ENCODE peak calls at places on chromosomes 4 and X, in six cellular contexts. One of them, this sample, is unnamed.

GRCh38 chr4:164536829-164537228 is 217.1 kb upstream of the SMIM31 start:
- DNase-seq in gastrocnemius medialis: no peak
- DNase-seq in cardiac muscle cell: no peak
- DNase-seq in ovary: no peak
- DNase-seq in left ventricle myocardium inferior: no peak
- DNase-seq in PC-3: peak
- DNase-seq in this sample: no peak

GRCh38 chr4:125736057-125736456 is 421.3 kb downstream of the FAT4 start:
- DNase-seq in left ventricle myocardium inferior: no peak
- DNase-seq in ovary: no peak
- DNase-seq in PC-3: peak
- DNase-seq in cardiac muscle cell: peak
- DNase-seq in gastrocnemius medialis: no peak
- DNase-seq in this sample: no peak

GRCh38 chrX:9597361-9598035 is 132.6 kb downstream of the TBL1X start:
- DNase-seq in left ventricle myocardium inferior: no peak
- DNase-seq in PC-3: no peak
- DNase-seq in ovary: no peak
- DNase-seq in cardiac muscle cell: no peak
- DNase-seq in gastrocnemius medialis: peak
- DNase-seq in this sample: no peak

GRCh38 chr4:94892051-94892450 is 134.3 kb downstream of the BMPR1B start:
- DNase-seq in left ventricle myocardium inferior: no peak
- DNase-seq in cardiac muscle cell: no peak
- DNase-seq in ovary: no peak
- DNase-seq in PC-3: peak
- DNase-seq in gastrocnemius medialis: no peak
- DNase-seq in this sample: no peak

GRCh38 chr4:23930750-23931488 is 41.1 kb upstream of the PPARGC1A start:
- DNase-seq in cardiac muscle cell: peak
- DNase-seq in PC-3: no peak
- DNase-seq in ovary: no peak
- DNase-seq in left ventricle myocardium inferior: peak
- DNase-seq in gastrocnemius medialis: peak
- DNase-seq in this sample: peak

GRCh38 chr4:187619319-187619718 is 376.3 kb upstream of the ZFP42 start:
- DNase-seq in gastrocnemius medialis: no peak
- DNase-seq in left ventricle myocardium inferior: no peak
- DNase-seq in ovary: no peak
- DNase-seq in PC-3: no peak
- DNase-seq in cardiac muscle cell: no peak
- DNase-seq in this sample: no peak

GRCh38 chr4:36054750-36055467 is 189.4 kb downstream of the ARAP2 start:
- DNase-seq in left ventricle myocardium inferior: no peak
- DNase-seq in cardiac muscle cell: no peak
- DNase-seq in ovary: no peak
- DNase-seq in PC-3: peak
- DNase-seq in gastrocnemius medialis: no peak
- DNase-seq in this sample: no peak

GRCh38 chrX:44889824-44890223 is 16.8 kb downstream of the KDM6A start:
- DNase-seq in ovary: no peak
- DNase-seq in cardiac muscle cell: no peak
- DNase-seq in gastrocnemius medialis: no peak
- DNase-seq in left ventricle myocardium inferior: no peak
- DNase-seq in PC-3: no peak
- DNase-seq in this sample: no peak

GRCh38 chr4:152594981-152595916 is 59.4 kb upstream of the FBXW7 start:
- DNase-seq in cardiac muscle cell: no peak
- DNase-seq in gastrocnemius medialis: no peak
- DNase-seq in left ventricle myocardium inferior: no peak
- DNase-seq in ovary: no peak
- DNase-seq in PC-3: peak
- DNase-seq in this sample: peak

GRCh38 chr4:6770581-6771228 is 11.8 kb upstream of the KIAA0232 start:
- DNase-seq in ovary: no peak
- DNase-seq in gastrocnemius medialis: no peak
- DNase-seq in left ventricle myocardium inferior: no peak
- DNase-seq in cardiac muscle cell: no peak
- DNase-seq in PC-3: no peak
- DNase-seq in this sample: no peak

GRCh38 chrX:153395613-153396319 is 5.4 kb downstream of the PNMA6E start:
- DNase-seq in PC-3: no peak
- DNase-seq in gastrocnemius medialis: no peak
- DNase-seq in left ventricle myocardium inferior: no peak
- DNase-seq in cardiac muscle cell: no peak
- DNase-seq in ovary: peak
- DNase-seq in this sample: no peak

DNA sequence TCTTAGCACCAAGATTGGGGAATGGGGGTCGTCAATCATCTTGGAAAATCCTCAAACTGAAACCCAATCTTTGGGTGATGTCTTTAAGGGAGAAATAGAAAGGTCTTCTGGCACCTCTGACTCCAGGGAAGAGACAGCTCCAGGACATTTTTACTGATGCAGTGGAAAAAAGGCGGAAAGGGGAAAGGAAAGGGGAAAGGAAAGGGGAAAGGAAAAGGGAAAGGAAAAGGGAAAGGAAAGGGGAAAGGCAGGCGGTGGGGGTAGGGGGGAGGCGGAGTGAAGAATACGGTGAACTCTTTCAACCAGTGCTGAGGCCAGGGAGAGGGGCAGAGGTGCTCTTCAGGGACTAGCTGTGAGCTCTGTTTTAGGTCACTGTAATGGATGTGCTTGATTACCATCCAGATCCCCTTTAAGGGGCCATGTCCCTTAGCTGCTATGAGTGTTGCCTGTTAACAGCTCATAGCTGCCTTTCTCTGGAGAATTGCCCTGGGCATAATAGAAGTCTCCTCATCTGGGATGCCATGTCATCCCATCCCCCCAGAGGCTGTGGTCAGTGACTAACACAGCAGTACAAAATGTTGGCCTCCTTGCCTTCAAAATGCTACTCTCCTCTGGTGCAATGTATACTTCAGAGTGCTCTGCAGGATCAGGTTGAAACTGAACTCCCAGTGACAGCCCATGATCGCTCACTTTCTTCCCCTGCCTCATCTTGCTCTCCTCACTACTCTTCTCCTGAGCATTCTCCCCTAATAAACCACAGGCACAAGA is 92.4 kb upstream of the AP1S2 start:
- DNase-seq in gastrocnemius medialis: no peak
- DNase-seq in ovary: no peak
- DNase-seq in cardiac muscle cell: peak
- DNase-seq in PC-3: peak
- DNase-seq in left ventricle myocardium inferior: no peak
- DNase-seq in this sample: no peak
- H3K4me3 ChIP-seq in gastrocnemius medialis: no peak
- H3K4me3 ChIP-seq in ovary: no peak
- H3K4me3 ChIP-seq in cardiac muscle cell: no peak
- H3K4me3 ChIP-seq in PC-3: no peak
- H3K4me3 ChIP-seq in left ventricle myocardium inferior: no peak
- H3K4me3 ChIP-seq in this sample: no peak

GRCh38 chr4:726816-727215 is 21.2 kb downstream of the PCGF3 start:
- DNase-seq in PC-3: no peak
- DNase-seq in ovary: no peak
- DNase-seq in left ventricle myocardium inferior: no peak
- DNase-seq in cardiac muscle cell: no peak
- DNase-seq in gastrocnemius medialis: no peak
- DNase-seq in this sample: no peak
- H3K27ac ChIP-seq in PC-3: no peak
- H3K27ac ChIP-seq in ovary: peak
- H3K27ac ChIP-seq in left ventricle myocardium inferior: peak
- H3K27ac ChIP-seq in cardiac muscle cell: peak
- H3K27ac ChIP-seq in gastrocnemius medialis: no peak
- H3K27ac ChIP-seq in this sample: no peak

GRCh38 chrX:107450823-107451509 is 1.5 kb downstream of the FRMPD3 start:
- DNase-seq in cardiac muscle cell: no peak
- DNase-seq in gastrocnemius medialis: no peak
- DNase-seq in PC-3: no peak
- DNase-seq in ovary: peak
- DNase-seq in left ventricle myocardium inferior: no peak
- DNase-seq in this sample: peak

GRCh38 chrX:107449490-107450175 is at the start of gene FRMPD3:
- DNase-seq in gastrocnemius medialis: no peak
- DNase-seq in cardiac muscle cell: no peak
- DNase-seq in left ventricle myocardium inferior: no peak
- DNase-seq in PC-3: no peak
- DNase-seq in ovary: no peak
- DNase-seq in this sample: peak

GRCh38 chrX:107451754-107452153 is 2.3 kb downstream of the FRMPD3 start:
- DNase-seq in ovary: no peak
- DNase-seq in PC-3: no peak
- DNase-seq in left ventricle myocardium inferior: no peak
- DNase-seq in cardiac muscle cell: no peak
- DNase-seq in gastrocnemius medialis: no peak
- DNase-seq in this sample: peak

GRCh38 chrX:107447642-107448041 is 1.8 kb upstream of the FRMPD3 start:
- DNase-seq in left ventricle myocardium inferior: no peak
- DNase-seq in cardiac muscle cell: no peak
- DNase-seq in PC-3: no peak
- DNase-seq in gastrocnemius medialis: no peak
- DNase-seq in ovary: no peak
- DNase-seq in this sample: no peak

GRCh38 chrX:107448625-107449468 is 605 bp upstream of the FRMPD3 start:
- DNase-seq in gastrocnemius medialis: no peak
- DNase-seq in cardiac muscle cell: no peak
- DNase-seq in ovary: peak
- DNase-seq in PC-3: peak
- DNase-seq in left ventricle myocardium inferior: no peak
- DNase-seq in this sample: peak
- H3K4me3 ChIP-seq in gastrocnemius medialis: no peak
- H3K4me3 ChIP-seq in cardiac muscle cell: peak
- H3K4me3 ChIP-seq in ovary: peak
- H3K4me3 ChIP-seq in PC-3: peak
- H3K4me3 ChIP-seq in left ventricle myocardium inferior: peak
- H3K4me3 ChIP-seq in this sample: no peak

DNA sequence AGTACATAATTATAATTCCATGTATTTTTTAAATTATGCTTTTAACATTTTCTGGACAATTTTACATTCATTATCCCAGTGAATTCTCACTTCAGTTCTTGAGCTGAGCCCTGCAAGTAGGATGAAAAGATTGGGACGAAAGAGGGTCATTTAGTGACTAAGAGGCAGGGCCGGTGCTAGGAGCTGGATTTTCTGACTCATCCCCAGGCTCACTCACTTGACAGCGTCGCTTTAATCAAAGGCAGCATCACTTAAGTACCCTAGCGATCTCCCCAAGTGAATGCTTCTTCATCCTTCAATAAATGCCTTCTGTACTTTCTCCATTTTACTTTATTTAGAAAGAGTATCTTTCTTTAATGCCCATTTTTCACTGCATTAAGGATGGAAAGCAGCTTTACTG is 263.6 kb downstream of the HS3ST1 start:
- DNase-seq in gastrocnemius medialis: no peak
- DNase-seq in ovary: no peak
- DNase-seq in PC-3: peak
- DNase-seq in left ventricle myocardium inferior: no peak
- DNase-seq in cardiac muscle cell: peak
- DNase-seq in this sample: no peak
- H3K27ac ChIP-seq in gastrocnemius medialis: no peak
- H3K27ac ChIP-seq in ovary: no peak
- H3K27ac ChIP-seq in PC-3: no peak
- H3K27ac ChIP-seq in left ventricle myocardium inferior: no peak
- H3K27ac ChIP-seq in cardiac muscle cell: no peak
- H3K27ac ChIP-seq in this sample: no peak

DNA sequence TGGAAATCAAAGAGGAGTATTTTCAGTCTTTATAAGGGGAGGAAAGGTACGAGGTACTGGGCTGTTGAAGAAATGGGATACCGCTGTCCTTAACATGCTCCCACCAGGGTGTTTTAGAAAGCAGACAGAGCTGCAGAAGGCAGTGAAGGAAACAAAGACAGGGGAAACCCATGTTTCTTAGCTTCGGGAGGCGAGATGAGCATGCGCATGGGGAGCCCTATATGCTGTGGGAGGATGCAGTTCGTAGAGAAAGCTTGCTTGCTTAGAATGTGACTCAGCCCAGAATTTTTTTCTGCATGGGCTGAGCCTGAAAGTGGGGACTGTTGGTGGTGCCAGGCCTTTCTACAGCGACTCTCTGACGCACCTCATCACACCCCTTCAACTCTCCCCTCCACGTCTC is 28.8 kb upstream of the SCOC start:
- DNase-seq in ovary: no peak
- DNase-seq in PC-3: no peak
- DNase-seq in gastrocnemius medialis: no peak
- DNase-seq in left ventricle myocardium inferior: no peak
- DNase-seq in cardiac muscle cell: no peak
- DNase-seq in this sample: no peak
- H3K4me3 ChIP-seq in ovary: no peak
- H3K4me3 ChIP-seq in PC-3: no peak
- H3K4me3 ChIP-seq in gastrocnemius medialis: no peak
- H3K4me3 ChIP-seq in left ventricle myocardium inferior: no peak
- H3K4me3 ChIP-seq in cardiac muscle cell: no peak
- H3K4me3 ChIP-seq in this sample: no peak

GRCh38 chr4:182828678-182829025 is 88.5 kb downstream of the DCTD start:
- DNase-seq in gastrocnemius medialis: no peak
- DNase-seq in left ventricle myocardium inferior: no peak
- DNase-seq in cardiac muscle cell: no peak
- DNase-seq in ovary: no peak
- DNase-seq in PC-3: peak
- DNase-seq in this sample: no peak
- H3K27ac ChIP-seq in gastrocnemius medialis: no peak
- H3K27ac ChIP-seq in left ventricle myocardium inferior: no peak
- H3K27ac ChIP-seq in cardiac muscle cell: no peak
- H3K27ac ChIP-seq in ovary: no peak
- H3K27ac ChIP-seq in PC-3: no peak
- H3K27ac ChIP-seq in this sample: no peak

DNA sequence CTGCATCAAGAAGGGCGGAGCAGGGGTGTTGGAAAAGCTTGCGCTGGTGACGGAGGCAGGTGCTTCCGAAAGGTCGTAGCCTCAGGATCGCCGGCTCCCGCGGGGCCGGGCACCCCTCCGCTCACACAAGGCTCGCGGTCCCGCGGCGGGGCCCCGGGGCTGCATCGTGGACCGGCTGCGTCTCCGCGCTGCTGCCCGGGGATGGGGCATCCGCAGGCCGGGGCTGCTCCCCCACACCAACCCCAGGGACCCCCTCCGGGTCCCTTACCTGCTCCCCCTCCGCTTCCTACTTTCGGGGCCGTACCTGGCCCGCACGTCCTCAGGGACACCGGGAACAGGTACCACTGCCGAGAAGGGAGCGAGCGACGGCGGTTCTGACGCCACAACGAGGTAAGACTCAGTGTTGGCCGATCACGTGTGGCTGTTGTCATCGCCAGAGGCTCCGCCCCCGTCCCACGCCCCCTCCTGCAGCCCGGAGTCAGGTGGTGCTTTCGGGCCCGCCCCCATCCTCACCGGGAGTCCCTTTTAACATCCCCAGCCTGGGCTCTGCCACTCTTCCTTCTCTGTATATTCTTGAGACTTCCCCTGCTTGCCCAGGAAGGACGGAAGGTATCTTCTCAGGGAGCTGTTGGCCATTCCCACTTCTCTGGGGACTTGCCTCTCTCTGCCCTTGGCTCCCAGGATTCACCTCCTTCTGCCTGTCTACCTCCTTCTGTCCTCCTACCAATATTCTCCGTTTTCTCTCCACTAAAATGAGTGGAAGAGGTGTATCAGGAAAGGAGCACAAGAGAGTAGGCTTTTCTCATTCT is at the start of gene BEX2:
- DNase-seq in gastrocnemius medialis: peak
- DNase-seq in PC-3: peak
- DNase-seq in ovary: peak
- DNase-seq in cardiac muscle cell: peak
- DNase-seq in left ventricle myocardium inferior: peak
- DNase-seq in this sample: peak
- H3K4me3 ChIP-seq in gastrocnemius medialis: peak
- H3K4me3 ChIP-seq in PC-3: peak
- H3K4me3 ChIP-seq in ovary: peak
- H3K4me3 ChIP-seq in cardiac muscle cell: peak
- H3K4me3 ChIP-seq in left ventricle myocardium inferior: peak
- H3K4me3 ChIP-seq in this sample: peak

This sample was measured in thyroid gland.